ENCODE peak calls at places on chromosomes 4 and X, in nine cellular contexts. One of them, this sample, is unnamed.

GRCh38 chrX:77640702-77641101 is 145.3 kb downstream of the ATRX start:
- DNase-seq in spleen: no peak
- DNase-seq in suprapubic skin: no peak
- DNase-seq in gastrocnemius medialis: no peak
- DNase-seq in ovary: no peak
- DNase-seq in A549: no peak
- DNase-seq in tibial nerve: no peak
- DNase-seq in body of pancreas: no peak
- DNase-seq in upper lobe of left lung: no peak
- DNase-seq in this sample: no peak

GRCh38 chr4:145828802-145829485 is 109.7 kb downstream of the ZNF827 start:
- DNase-seq in gastrocnemius medialis: no peak
- DNase-seq in ovary: no peak
- DNase-seq in A549: no peak
- DNase-seq in tibial nerve: no peak
- DNase-seq in spleen: no peak
- DNase-seq in upper lobe of left lung: no peak
- DNase-seq in suprapubic skin: no peak
- DNase-seq in body of pancreas: no peak
- DNase-seq in this sample: no peak

GRCh38 chrX:149006235-149006634 is 498.9 kb downstream of the IDS start:
- DNase-seq in A549: no peak
- DNase-seq in ovary: no peak
- DNase-seq in spleen: no peak
- DNase-seq in suprapubic skin: no peak
- DNase-seq in body of pancreas: no peak
- DNase-seq in gastrocnemius medialis: no peak
- DNase-seq in upper lobe of left lung: no peak
- DNase-seq in tibial nerve: no peak
- DNase-seq in this sample: no peak

GRCh38 chr4:1410491-1411325 is 4.5 kb upstream of the NKX1-1 start:
- DNase-seq in A549: no peak
- DNase-seq in body of pancreas: peak; percentile 36
- DNase-seq in suprapubic skin: no peak
- DNase-seq in upper lobe of left lung: peak; percentile 91
- DNase-seq in ovary: peak; percentile 62
- DNase-seq in tibial nerve: no peak
- DNase-seq in spleen: no peak
- DNase-seq in gastrocnemius medialis: no peak
- DNase-seq in this sample: no peak

GRCh38 chr4:27217261-27217769 is 356.7 kb downstream of the STIM2 start:
- DNase-seq in upper lobe of left lung: no peak
- DNase-seq in suprapubic skin: no peak
- DNase-seq in ovary: no peak
- DNase-seq in gastrocnemius medialis: no peak
- DNase-seq in body of pancreas: no peak
- DNase-seq in tibial nerve: no peak
- DNase-seq in A549: no peak
- DNase-seq in spleen: no peak
- DNase-seq in this sample: no peak

GRCh38 chr4:20253799-20254409 is 2.2 kb downstream of the SLIT2 start:
- DNase-seq in gastrocnemius medialis: peak; percentile 17
- DNase-seq in ovary: peak; percentile 28
- DNase-seq in spleen: peak; percentile 75
- DNase-seq in suprapubic skin: peak; percentile 69
- DNase-seq in upper lobe of left lung: peak; percentile 79
- DNase-seq in A549: no peak
- DNase-seq in body of pancreas: no peak
- DNase-seq in tibial nerve: no peak
- DNase-seq in this sample: peak; percentile 12

GRCh38 chrX:67604979-67605703 is 61.3 kb downstream of the AR start:
- DNase-seq in tibial nerve: no peak
- DNase-seq in suprapubic skin: no peak
- DNase-seq in A549: peak; percentile 79
- DNase-seq in body of pancreas: no peak
- DNase-seq in spleen: no peak
- DNase-seq in upper lobe of left lung: no peak
- DNase-seq in ovary: no peak
- DNase-seq in gastrocnemius medialis: peak; percentile 13
- DNase-seq in this sample: no peak

GRCh38 chr4:150096625-150097024 is 18.4 kb downstream of the DCLK2 start:
- DNase-seq in A549: no peak
- DNase-seq in spleen: no peak
- DNase-seq in ovary: no peak
- DNase-seq in suprapubic skin: no peak
- DNase-seq in tibial nerve: no peak
- DNase-seq in gastrocnemius medialis: no peak
- DNase-seq in upper lobe of left lung: no peak
- DNase-seq in body of pancreas: no peak
- DNase-seq in this sample: no peak

GRCh38 chrX:2385224-2385623 is 115.6 kb downstream of the DHRSX start:
- DNase-seq in tibial nerve: no peak
- DNase-seq in suprapubic skin: no peak
- DNase-seq in body of pancreas: no peak
- DNase-seq in spleen: no peak
- DNase-seq in A549: peak; percentile 69
- DNase-seq in upper lobe of left lung: no peak
- DNase-seq in gastrocnemius medialis: no peak
- DNase-seq in ovary: no peak
- DNase-seq in this sample: no peak

GRCh38 chrX:150934453-150934852 is 36.0 kb upstream of the CD99L2 start:
- DNase-seq in upper lobe of left lung: no peak
- DNase-seq in suprapubic skin: no peak
- DNase-seq in body of pancreas: no peak
- DNase-seq in spleen: no peak
- DNase-seq in ovary: no peak
- DNase-seq in gastrocnemius medialis: no peak
- DNase-seq in tibial nerve: no peak
- DNase-seq in A549: peak; percentile 50
- DNase-seq in this sample: peak; percentile 16

GRCh38 chrX:109629310-109629709 is 4.3 kb upstream of the KCNE5 start:
- DNase-seq in suprapubic skin: no peak
- DNase-seq in body of pancreas: no peak
- DNase-seq in ovary: no peak
- DNase-seq in gastrocnemius medialis: no peak
- DNase-seq in upper lobe of left lung: no peak
- DNase-seq in A549: no peak
- DNase-seq in spleen: no peak
- DNase-seq in tibial nerve: no peak
- DNase-seq in this sample: no peak

GRCh38 chrX:133783273-133783672 is 202.1 kb downstream of the GPC3 start:
- DNase-seq in ovary: no peak
- DNase-seq in body of pancreas: no peak
- DNase-seq in tibial nerve: no peak
- DNase-seq in suprapubic skin: no peak
- DNase-seq in gastrocnemius medialis: no peak
- DNase-seq in A549: no peak
- DNase-seq in upper lobe of left lung: no peak
- DNase-seq in spleen: no peak
- DNase-seq in this sample: no peak

DNA sequence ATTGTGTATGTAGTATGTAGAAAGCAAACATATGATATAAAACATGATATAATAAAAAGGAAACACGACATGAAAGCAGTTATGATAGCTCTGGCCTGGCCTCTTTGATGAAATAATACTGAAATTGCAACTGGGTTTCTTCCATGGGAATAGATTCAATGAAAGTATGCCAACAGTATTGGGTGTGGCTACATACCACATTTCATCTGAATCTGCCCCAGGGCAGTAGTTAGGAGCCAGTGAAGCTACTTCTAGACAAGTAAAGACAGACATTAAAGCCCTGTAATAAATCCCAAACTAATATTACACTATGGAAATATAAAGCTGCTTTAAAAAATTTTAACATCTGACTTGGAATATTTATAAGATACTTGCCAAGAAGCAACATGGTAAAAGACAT is 207.3 kb downstream of the FBXW7 start:
- DNase-seq in A549: peak; percentile 55
- DNase-seq in ovary: no peak
- DNase-seq in suprapubic skin: no peak
- DNase-seq in tibial nerve: no peak
- DNase-seq in body of pancreas: no peak
- DNase-seq in spleen: no peak
- DNase-seq in upper lobe of left lung: no peak
- DNase-seq in gastrocnemius medialis: no peak
- DNase-seq in this sample: no peak
- H3K4me1 ChIP-seq in A549: peaks cover 35% of the 10 kb centered on the region
- H3K4me1 ChIP-seq in ovary: no peaks in the 10 kb centered on the region
- H3K4me1 ChIP-seq in suprapubic skin: peaks cover 53% of the 10 kb centered on the region
- H3K4me1 ChIP-seq in tibial nerve: no peaks in the 10 kb centered on the region
- H3K4me1 ChIP-seq in body of pancreas: no peaks in the 10 kb centered on the region
- H3K4me1 ChIP-seq in spleen: no peaks in the 10 kb centered on the region
- H3K4me1 ChIP-seq in upper lobe of left lung: no peaks in the 10 kb centered on the region
- H3K4me1 ChIP-seq in gastrocnemius medialis: no peaks in the 10 kb centered on the region
- H3K4me1 ChIP-seq in this sample: no peaks in the 10 kb centered on the region

GRCh38 chrX:154411322-154411980 is at the start of gene TAFAZZIN:
- DNase-seq in upper lobe of left lung: peak; percentile 94
- DNase-seq in spleen: peak; percentile 95
- DNase-seq in tibial nerve: peak; percentile 34
- DNase-seq in body of pancreas: peak; percentile 72
- DNase-seq in gastrocnemius medialis: peak; percentile 72
- DNase-seq in suprapubic skin: peak; percentile 77
- DNase-seq in ovary: peak; percentile 77
- DNase-seq in A549: peak; percentile 80
- DNase-seq in this sample: peak; percentile 84
- TF ChIP-seq POLR2A in upper lobe of left lung: peak; percentile 32
- TF ChIP-seq POLR2A in spleen: no peak
- TF ChIP-seq POLR2A in tibial nerve: peak; percentile 55
- TF ChIP-seq POLR2A in body of pancreas: peak; percentile 73
- TF ChIP-seq POLR2A in gastrocnemius medialis: peak; percentile 71
- TF ChIP-seq POLR2A in suprapubic skin: no peak
- TF ChIP-seq POLR2A in ovary: peak; percentile 45
- TF ChIP-seq POLR2A in A549: peak; percentile 75
- TF ChIP-seq POLR2A in this sample: peak; percentile 67

DNA sequence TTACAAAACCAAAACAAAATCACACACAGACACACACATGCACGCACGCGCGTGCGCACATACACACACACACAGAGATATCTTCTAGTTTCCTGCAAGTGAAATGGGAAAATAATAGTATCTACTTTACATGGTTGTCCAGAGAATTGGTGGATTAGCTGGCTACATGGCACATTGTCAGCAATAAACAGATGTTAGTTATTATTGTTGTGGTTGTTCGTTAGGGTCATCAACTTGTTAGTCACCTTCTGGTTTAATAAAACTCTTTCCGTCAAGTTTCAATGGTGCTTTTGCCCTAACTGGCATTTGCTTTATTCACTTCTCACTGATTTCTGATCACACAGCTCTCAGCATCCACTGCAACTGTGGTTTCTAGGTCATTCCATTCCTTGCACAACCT is 25.5 kb upstream of the RASL11B start:
- DNase-seq in spleen: no peak
- DNase-seq in gastrocnemius medialis: no peak
- DNase-seq in suprapubic skin: no peak
- DNase-seq in A549: no peak
- DNase-seq in tibial nerve: no peak
- DNase-seq in ovary: no peak
- DNase-seq in body of pancreas: no peak
- DNase-seq in upper lobe of left lung: no peak
- DNase-seq in this sample: no peak
- H3K4me3 ChIP-seq in spleen: no peak overlapping the region
- H3K4me3 ChIP-seq in gastrocnemius medialis: no peak overlapping the region
- H3K4me3 ChIP-seq in suprapubic skin: no peak overlapping the region
- H3K4me3 ChIP-seq in A549: no peak overlapping the region
- H3K4me3 ChIP-seq in tibial nerve: no peak overlapping the region
- H3K4me3 ChIP-seq in ovary: no peak overlapping the region
- H3K4me3 ChIP-seq in body of pancreas: no peak overlapping the region
- H3K4me3 ChIP-seq in upper lobe of left lung: no peak overlapping the region
- H3K4me3 ChIP-seq in this sample: no peak overlapping the region

DNA sequence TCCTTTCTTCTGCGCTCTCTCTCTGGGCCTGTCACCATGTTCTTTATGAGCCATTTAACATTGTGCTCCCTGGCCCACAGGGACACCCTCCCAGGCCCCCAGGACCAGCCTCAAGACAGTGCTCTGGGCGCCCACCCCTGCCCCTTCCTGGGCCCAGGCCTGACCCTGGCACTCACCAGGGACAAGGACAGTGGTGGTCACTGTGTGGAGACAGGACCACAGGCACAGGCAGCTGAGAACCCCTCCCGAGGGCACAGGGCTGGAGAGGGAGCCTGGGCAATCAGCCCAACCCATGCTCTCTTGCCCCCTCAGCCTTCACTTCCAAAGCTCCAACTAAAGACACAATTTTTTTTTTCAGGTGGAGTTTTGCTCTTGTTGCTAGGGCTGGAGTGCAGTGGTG is 218.2 kb upstream of the PSAPL1 start:
- DNase-seq in suprapubic skin: no peak
- DNase-seq in ovary: no peak
- DNase-seq in A549: no peak
- DNase-seq in body of pancreas: no peak
- DNase-seq in upper lobe of left lung: peak; percentile 45
- DNase-seq in spleen: peak; percentile 67
- DNase-seq in gastrocnemius medialis: no peak
- DNase-seq in tibial nerve: no peak
- DNase-seq in this sample: no peak
- H3K4me1 ChIP-seq in suprapubic skin: peaks cover 26% of the 10 kb centered on the region
- H3K4me1 ChIP-seq in ovary: peaks cover 52% of the 10 kb centered on the region
- H3K4me1 ChIP-seq in A549: peaks cover 10% of the 10 kb centered on the region
- H3K4me1 ChIP-seq in body of pancreas: no peaks in the 10 kb centered on the region
- H3K4me1 ChIP-seq in upper lobe of left lung: peaks cover 19% of the 10 kb centered on the region
- H3K4me1 ChIP-seq in spleen: peaks cover 23% of the 10 kb centered on the region
- H3K4me1 ChIP-seq in gastrocnemius medialis: no peaks in the 10 kb centered on the region
- H3K4me1 ChIP-seq in tibial nerve: peaks cover 22% of the 10 kb centered on the region
- H3K4me1 ChIP-seq in this sample: peaks cover 2% of the 10 kb centered on the region

GRCh38 chrX:53087378-53087777 is 5.2 kb downstream of the TSPYL2 start:
- DNase-seq in A549: no peak
- DNase-seq in tibial nerve: no peak
- DNase-seq in gastrocnemius medialis: no peak
- DNase-seq in spleen: no peak
- DNase-seq in suprapubic skin: no peak
- DNase-seq in ovary: no peak
- DNase-seq in upper lobe of left lung: no peak
- DNase-seq in body of pancreas: no peak
- DNase-seq in this sample: no peak
- TF ChIP-seq POLR2A in A549: no peak
- TF ChIP-seq POLR2A in tibial nerve: no peak
- TF ChIP-seq POLR2A in gastrocnemius medialis: no peak
- TF ChIP-seq POLR2A in spleen: no peak
- TF ChIP-seq POLR2A in suprapubic skin: no peak
- TF ChIP-seq POLR2A in ovary: no peak
- TF ChIP-seq POLR2A in upper lobe of left lung: no peak
- TF ChIP-seq POLR2A in body of pancreas: no peak
- TF ChIP-seq POLR2A in this sample: no peak

GRCh38 chrX:12986164-12986779 is 11.4 kb downstream of the TMSB4X start:
- DNase-seq in tibial nerve: no peak
- DNase-seq in upper lobe of left lung: no peak
- DNase-seq in spleen: no peak
- DNase-seq in suprapubic skin: no peak
- DNase-seq in A549: no peak
- DNase-seq in gastrocnemius medialis: no peak
- DNase-seq in ovary: no peak
- DNase-seq in body of pancreas: no peak
- DNase-seq in this sample: no peak
- H3K4me3 ChIP-seq in tibial nerve: no peak overlapping the region
- H3K4me3 ChIP-seq in upper lobe of left lung: no peak overlapping the region
- H3K4me3 ChIP-seq in spleen: no peak overlapping the region
- H3K4me3 ChIP-seq in suprapubic skin: no peak overlapping the region
- H3K4me3 ChIP-seq in A549: no peak overlapping the region
- H3K4me3 ChIP-seq in gastrocnemius medialis: no peak overlapping the region
- H3K4me3 ChIP-seq in ovary: no peak overlapping the region
- H3K4me3 ChIP-seq in body of pancreas: no peak overlapping the region
- H3K4me3 ChIP-seq in this sample: no peak overlapping the region

This sample was measured in transverse colon.